ENCODE peak calls at places on chromosomes 5 and 9, in nine cellular contexts. T is GM04504; I is hypothalamus; O is neural crest cell; B is activated effector memory CD4-positive, alpha-beta T cell treated with anti-CD3 and anti-CD28 coated beads, Interleukin-2, amount 50 U/mL, for 16 hours; D is activated T-cell treated with anti-CD3 and anti-CD28 coated beads, Interleukin-2, amount 50 U/mL, for 24 hours; Y is A172; K is memory B cell; V is activated T-helper 1 cell treated with anti-CD3 and anti-CD28 coated beads, Interleukin-12 subunit alpha, Interleukin-12 subunit beta, Interleukin-2, Interleukin-4 antibody, amounts not matched to agents 30 ng/mL and 10 ng/mL and 1 ng/mL, durations not matched to agents 14 hours and 24 hours and 36 hours. G is an unnamed sample.

GRCh38 chr9:83533296-83533695 is 4.9 kb downstream of the FRMD3 start:
- DNase-seq in K (no peak), B (no peak), Y (no peak), I (no peak), V (no peak), D (no peak), O (no peak), T (no peak), G (no peak)

GRCh38 chr9:107954303-107954702 is 464.7 kb upstream of the KLF4 start:
- DNase-seq in K (no peak), B (no peak), V (no peak), Y (no peak), I (no peak), D (no peak), T (no peak), O (no peak), G (no peak)

GRCh38 chr5:35282805-35283204 is 52.5 kb upstream of the PRLR start:
- DNase-seq in K (no peak), O (no peak), B (no peak), V (no peak), T (no peak), D (no peak), I (no peak), Y (no peak), G (no peak)

GRCh38 chr5:112310746-112311145 is 108.3 kb downstream of the EPB41L4A start:
- DNase-seq in D (no peak), O (no peak), K (no peak), T (no peak), I (no peak), Y (no peak), B (no peak), V (no peak), G (no peak)

GRCh38 chr5:129945031-129945430 is 40.8 kb downstream of the CHSY3 start:
- DNase-seq in B (no peak), Y (peak; percentile 35), T (peak; percentile 51), O (no peak), D (no peak), I (no peak), V (no peak), K (no peak), G (no peak)

GRCh38 chr9:36386396-36386795 is 13.7 kb downstream of the RNF38 start:
- DNase-seq in T (no peak), D (no peak), K (no peak), V (no peak), I (no peak), B (no peak), O (no peak), Y (no peak), G (no peak)

GRCh38 chr9:77981332-77981731 is 50.3 kb downstream of the GNAQ start:
- DNase-seq in O (no peak), B (no peak), I (no peak), K (no peak), D (no peak), Y (peak; percentile 19), T (no peak), V (no peak), G (no peak)

GRCh38 chr5:13660072-13660471 is 284.4 kb downstream of the DNAH5 start:
- DNase-seq in K (no peak), T (no peak), I (no peak), B (no peak), Y (peak; percentile 26), V (no peak), O (no peak), D (no peak), G (no peak)

G was measured in posterior cingulate gyrus.